ENCODE peak calls at places on chromosomes 7 and 10, in seven cellular contexts. W, B, D, L, C, K and X are unnamed samples.
A peak's percentile ranks its signal among the peaks of the same experiment; 100 is the strongest.

GRCh38 chr7:74606101-74606908 is 51.2 kb upstream of the GTF2I start:
- DNase-seq in D (peak; percentile 30), C (no peak), L (no peak), K (no peak), B (peak; percentile 78), W (peak; percentile 89), X (peak; percentile 18)

GRCh38 chr10:17200035-17200884 is 1.2 kb downstream of the TRDMT1 start:
- DNase-seq in W (no peak), D (no peak), C (no peak), K (no peak), L (no peak), B (no peak), X (no peak)

GRCh38 chr10:25811141-25811685 is 122.8 kb upstream of the MYO3A start:
- DNase-seq in D (no peak), W (no peak), L (no peak), B (no peak), C (no peak), K (no peak), X (no peak)

GRCh38 chr7:7272294-7272693 is 90.0 kb downstream of the C1GALT1 start:
- DNase-seq in L (peak; percentile 2), D (no peak), C (no peak), B (no peak), K (no peak), W (no peak), X (no peak)

GRCh38 chr10:82609845-82610244 is 734.9 kb downstream of the NRG3 start:
- DNase-seq in K (no peak), C (no peak), B (no peak), D (no peak), W (peak; percentile 28), L (no peak), X (no peak)

GRCh38 chr10:21961847-21962246 is 41.7 kb downstream of the DNAJC1 start:
- DNase-seq in D (no peak), C (no peak), W (no peak), K (no peak), L (peak; percentile 10), B (no peak), X (no peak)

GRCh38 chr10:29083096-29083495 is 205.8 kb upstream of the LYZL1 start:
- DNase-seq in C (no peak), D (no peak), W (no peak), K (no peak), L (no peak), B (no peak), X (no peak)

GRCh38 chr10:62860946-62861345 is 44.8 kb upstream of the EGR2 start:
- DNase-seq in L (no peak), D (no peak), B (no peak), C (no peak), W (no peak), K (no peak), X (peak; percentile 40)

GRCh38 chr10:73744690-73744994 is 470 bp downstream of the SEC24C start:
- DNase-seq in B (peak; percentile 74), L (peak; percentile 58), K (peak; percentile 59), W (peak; percentile 60), C (no peak), D (peak; percentile 85), X (peak; percentile 66)

GRCh38 chr7:46859963-46860475 is 721.9 kb downstream of the TNS3 start:
- DNase-seq in C (no peak), K (peak; percentile 71), W (no peak), L (peak; percentile 74), B (no peak), D (no peak), X (no peak)

GRCh38 chr10:104559935-104560334 is 81.2 kb upstream of the SORCS3 start:
- DNase-seq in W (no peak), L (no peak), C (no peak), K (no peak), D (no peak), B (no peak), X (no peak)

GRCh38 chr7:77822269-77822668 is 23.7 kb downstream of the PHTF2 start:
- DNase-seq in W (no peak), K (no peak), C (no peak), D (no peak), B (no peak), L (no peak), X (no peak)

GRCh38 chr7:156368459-156368858 is 272.1 kb upstream of the RNF32 start:
- DNase-seq in D (no peak), L (no peak), C (no peak), K (no peak), W (no peak), B (no peak), X (no peak)

GRCh38 chr10:2754943-2755342 is 312.4 kb upstream of the PFKP start:
- DNase-seq in K (no peak), W (no peak), C (no peak), D (no peak), L (no peak), B (no peak), X (no peak)

GRCh38 chr7:34087892-34088891 is 182.9 kb downstream of the BMPER start:
- DNase-seq in D (peak; percentile 57), W (peak; percentile 37), L (peak; percentile 40), C (peak; percentile 32), K (peak; percentile 35), B (no peak), X (no peak)

GRCh38 chr10:88983939-88984338 is 6.7 kb upstream of the FAS start:
- DNase-seq in C (no peak), W (no peak), K (no peak), L (no peak), B (no peak), D (no peak), X (no peak)

GRCh38 chr10:3527144-3527543 is 257.9 kb downstream of the KLF6 start:
- DNase-seq in C (no peak), L (peak; percentile 55), D (no peak), K (no peak), W (no peak), B (no peak), X (no peak)

GRCh38 chr10:46538723-46539426 is 17.6 kb downstream of the GPRIN2 start:
- DNase-seq in L (peak; percentile 35), K (no peak), B (no peak), D (no peak), C (no peak), W (no peak), X (no peak)
- H3K9me3 ChIP-seq in L (no peaks in the 10 kb centered on the region), K (no peaks in the 10 kb centered on the region), B (no peaks in the 10 kb centered on the region), D (no peaks in the 10 kb centered on the region), C (no peaks in the 10 kb centered on the region), W (no peaks in the 10 kb centered on the region), X (no peaks in the 10 kb centered on the region)

GRCh38 chr7:23129036-23129435 is 23.5 kb downstream of the KLHL7 start:
- DNase-seq in B (no peak), K (no peak), L (no peak), D (no peak), W (no peak), C (no peak), X (no peak)
- H3K9me3 ChIP-seq in B (no peaks in the 10 kb centered on the region), K (no peaks in the 10 kb centered on the region), L (no peaks in the 10 kb centered on the region), D (no peaks in the 10 kb centered on the region), W (no peaks in the 10 kb centered on the region), C (no peaks in the 10 kb centered on the region), X (no peaks in the 10 kb centered on the region)

DNA sequence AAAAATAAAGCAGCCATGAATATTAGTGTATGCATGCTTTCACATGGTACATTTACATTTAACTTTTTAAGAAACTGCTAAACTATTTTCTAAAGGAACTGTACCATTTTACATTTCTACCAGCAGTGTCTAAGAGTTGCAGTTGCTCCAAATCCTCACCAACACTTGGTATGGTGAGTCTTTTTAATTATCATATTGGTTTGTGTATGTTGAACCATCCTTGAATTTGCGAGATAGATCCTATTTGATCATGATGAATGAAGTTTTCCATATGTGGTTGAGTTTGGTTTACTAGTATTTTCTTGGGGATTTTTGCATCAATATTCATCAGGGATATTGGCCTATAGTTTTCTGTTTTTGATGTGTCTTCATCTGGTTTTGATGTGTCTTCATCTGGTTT is 1057.2 kb downstream of the LRMDA start:
- DNase-seq in C (no peak), K (no peak), L (no peak), D (no peak), B (no peak), W (no peak), X (no peak)
- H3K9me3 ChIP-seq in C (peaks cover 2% of the 10 kb centered on the region), K (peaks cover 8% of the 10 kb centered on the region), L (peaks cover 9% of the 10 kb centered on the region), D (no peaks in the 10 kb centered on the region), B (peaks cover 23% of the 10 kb centered on the region), W (peaks cover 17% of the 10 kb centered on the region), X (no peaks in the 10 kb centered on the region)

GRCh38 chr7:63040336-63040735 is 958.3 kb upstream of the ZNF722 start:
- DNase-seq in C (no peak), L (no peak), K (no peak), W (no peak), B (no peak), D (no peak), X (no peak)

GRCh38 chr7:63038987-63039386 is 959.7 kb upstream of the ZNF722 start:
- DNase-seq in C (no peak), D (no peak), B (no peak), K (no peak), W (no peak), L (no peak), X (no peak)

GRCh38 chr7:63039882-63040281 is 958.8 kb upstream of the ZNF722 start:
- DNase-seq in B (no peak), K (no peak), W (no peak), D (no peak), L (no peak), C (no peak), X (no peak)

GRCh38 chr7:63040966-63041610 is 957.6 kb upstream of the ZNF722 start:
- DNase-seq in K (no peak), C (no peak), B (no peak), L (no peak), D (peak; percentile 9), W (no peak), X (no peak)

DNA sequence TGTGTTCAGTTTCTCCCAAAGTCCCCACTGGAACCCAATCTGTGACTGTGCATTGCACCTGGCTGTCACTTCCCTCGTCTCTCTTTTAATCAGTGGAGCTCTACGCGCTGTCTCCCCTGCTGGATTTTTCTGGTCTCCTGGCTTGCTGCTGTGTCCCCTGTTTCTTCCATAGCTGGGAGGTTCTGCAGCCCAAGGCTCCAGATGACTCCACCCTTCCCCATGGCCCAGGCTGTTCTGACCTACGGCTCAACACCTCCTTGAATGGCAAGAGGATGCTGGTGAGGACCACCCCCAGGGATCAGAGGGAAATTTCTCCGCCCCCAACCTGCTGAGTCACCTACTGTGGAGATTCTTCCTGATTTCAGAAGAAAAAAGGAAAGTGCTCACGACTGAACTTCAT is 961.4 kb upstream of the ZNF722 start:
- DNase-seq in C (no peak), D (no peak), K (no peak), B (no peak), L (no peak), W (no peak), X (no peak)
- H3K9me3 ChIP-seq in C (peaks cover 46% of the 10 kb centered on the region), D (no peaks in the 10 kb centered on the region), K (peaks cover 42% of the 10 kb centered on the region), B (peaks cover 3% of the 10 kb centered on the region), L (peaks cover 44% of the 10 kb centered on the region), W (peaks cover 4% of the 10 kb centered on the region), X (no peaks in the 10 kb centered on the region)